ENCODE peak calls at places on chromosome X, in nine cellular contexts. L is breast epithelium, V is A549, P is gastrocnemius medialis, J is upper lobe of left lung, G is HCT116, O is H1, U is spleen, S is ovary. T is an unnamed sample. For H3K9me3, the result is how much of the 10 kb centered on the place peaks cover.

GRCh38 chrX:110086916-110087484 is 84.1 kb downstream of the TMEM164 start:
- DNase-seq in V (peak), G (peak), O (no peak), L (no peak), U (no peak), J (no peak), S (no peak), P (no peak), T (no peak)

GRCh38 chrX:16743604-16744325 is 24.4 kb downstream of the SYAP1 start:
- DNase-seq in V (no peak), J (no peak), U (no peak), O (no peak), P (no peak), S (no peak), L (no peak), G (no peak), T (no peak)

GRCh38 chrX:49273181-49273727 is 3.7 kb downstream of the PPP1R3F start:
- DNase-seq in P (no peak), O (no peak), L (no peak), U (peak), J (no peak), S (no peak), G (no peak), V (no peak), T (no peak)

GRCh38 chrX:129493643-129494042 is 29.6 kb downstream of the SMARCA1 start:
- DNase-seq in O (no peak), L (no peak), V (no peak), U (no peak), G (no peak), S (no peak), J (no peak), P (no peak), T (no peak)

GRCh38 chrX:78327370-78328048 is at the start of gene CYSLTR1:
- DNase-seq in V (no peak), U (no peak), S (no peak), P (no peak), L (no peak), O (no peak), J (no peak), G (no peak), T (no peak)

GRCh38 chrX:155611302-155611701 is 1.4 kb downstream of the TMLHE start:
- DNase-seq in P (no peak), J (no peak), S (no peak), O (no peak), V (no peak), U (no peak), G (no peak), L (no peak), T (no peak)

GRCh38 chrX:116198810-116199209 is 28.3 kb downstream of the AGTR2 start:
- DNase-seq in G (no peak), L (no peak), J (no peak), S (no peak), V (no peak), P (no peak), O (no peak), U (no peak), T (no peak)

GRCh38 chrX:154298312-154298711 is 2.7 kb downstream of the TKTL1 start:
- DNase-seq in J (no peak), S (no peak), L (no peak), V (no peak), P (no peak), U (peak), G (no peak), O (no peak), T (no peak)

GRCh38 chrX:9785944-9786741 is at the start of gene SHROOM2:
- DNase-seq in S (peak), G (no peak), L (no peak), V (no peak), J (peak), O (no peak), U (peak), P (no peak), T (no peak)

GRCh38 chrX:53320543-53321215 is 39.3 kb upstream of the IQSEC2 start:
- DNase-seq in S (peak), J (peak), U (peak), V (no peak), L (no peak), O (no peak), G (no peak), P (peak), T (no peak)

GRCh38 chrX:10582215-10582733 is 38.1 kb downstream of the MID1 start:
- DNase-seq in O (no peak), L (no peak), P (no peak), J (no peak), U (no peak), V (no peak), G (peak), S (no peak), T (no peak)

GRCh38 chrX:69163936-69164741 is 1.1 kb downstream of the PJA1 start:
- DNase-seq in V (no peak), S (peak), P (no peak), J (peak), L (no peak), G (no peak), O (no peak), U (peak), T (peak)

GRCh38 chrX:23937100-23937499 is 29.3 kb downstream of the CXorf58 start:
- DNase-seq in U (no peak), P (no peak), L (no peak), S (no peak), J (no peak), V (no peak), O (no peak), G (no peak), T (no peak)

DNA sequence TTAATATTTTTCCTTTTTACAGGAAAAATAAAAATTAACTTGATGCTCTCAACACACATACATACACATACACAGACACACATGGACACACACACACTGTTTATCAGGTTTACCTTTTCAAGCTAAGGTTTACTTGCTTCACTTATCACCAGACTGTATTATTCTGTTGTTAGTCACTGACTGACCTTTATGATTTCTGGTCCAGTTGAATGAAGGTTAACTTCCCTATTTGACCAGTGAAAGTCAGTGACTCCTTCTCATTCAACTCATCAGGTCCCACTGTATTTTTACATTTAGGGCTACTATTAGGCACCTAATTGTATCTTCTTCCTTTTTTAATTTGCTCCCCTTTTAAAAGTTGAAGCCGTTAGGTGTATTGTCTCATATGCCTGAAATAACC is 16.0 kb downstream of the DIAPH2 start:
- DNase-seq in V (no peak), U (no peak), O (no peak), P (no peak), G (no peak), J (no peak), L (no peak), S (no peak), T (no peak)
- TF ChIP-seq POLR2A in V (no peak), U (no peak), O (no peak), P (no peak), G (no peak), J (no peak), L (no peak), S (no peak), T (no peak)

DNA sequence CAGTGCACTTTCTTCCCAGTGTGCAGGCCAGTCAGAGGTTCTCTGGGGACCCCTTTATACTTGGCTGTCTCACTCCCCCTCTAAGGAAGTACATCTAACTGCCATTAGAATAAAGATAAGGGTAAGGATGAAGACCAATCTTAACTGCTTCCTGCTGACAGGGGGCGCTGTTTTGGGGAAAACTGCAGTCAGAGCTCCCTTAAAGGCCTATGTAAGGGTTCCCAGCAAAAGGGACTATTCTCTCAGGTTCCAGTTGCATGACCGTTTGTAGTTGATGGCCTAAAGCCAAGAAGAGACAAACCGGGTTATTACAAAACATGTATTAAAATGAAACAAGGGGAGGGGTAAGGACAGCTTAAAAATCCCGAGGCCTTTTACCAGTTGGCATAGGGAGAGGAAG is 115.6 kb upstream of the SPIN4 start:
- DNase-seq in G (no peak), J (no peak), S (no peak), U (no peak), O (no peak), V (no peak), L (no peak), P (no peak), T (no peak)
- H3K9me3 ChIP-seq in G (under half), J (under half), S (under half), U (under half), O (under half), V (under half), L (under half), P (under half), T (under half)

DNA sequence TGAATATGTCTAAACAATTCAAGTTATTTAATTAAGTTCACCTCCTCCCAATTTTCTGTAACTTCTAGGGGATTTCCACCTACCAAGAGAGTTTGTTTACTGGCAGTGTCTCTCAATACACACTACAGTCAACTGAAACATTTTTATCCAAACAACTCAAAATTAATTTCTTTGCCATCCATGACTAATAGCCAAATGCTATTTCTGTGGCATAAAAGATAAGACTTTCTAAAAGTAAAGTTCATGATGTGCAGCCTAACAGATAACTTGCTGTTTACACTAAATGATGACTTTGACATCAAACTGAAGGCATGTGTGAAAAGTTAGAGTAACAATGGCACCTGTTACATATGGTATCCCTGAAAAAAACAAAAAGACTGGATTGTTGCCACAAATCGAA is 7.3 kb downstream of the TAB3 start:
- DNase-seq in V (no peak), G (no peak), S (no peak), J (no peak), P (no peak), L (no peak), O (no peak), U (no peak), T (no peak)
- TF ChIP-seq POLR2A in V (no peak), G (no peak), S (no peak), J (no peak), P (no peak), L (no peak), O (no peak), U (no peak), T (no peak)

DNA sequence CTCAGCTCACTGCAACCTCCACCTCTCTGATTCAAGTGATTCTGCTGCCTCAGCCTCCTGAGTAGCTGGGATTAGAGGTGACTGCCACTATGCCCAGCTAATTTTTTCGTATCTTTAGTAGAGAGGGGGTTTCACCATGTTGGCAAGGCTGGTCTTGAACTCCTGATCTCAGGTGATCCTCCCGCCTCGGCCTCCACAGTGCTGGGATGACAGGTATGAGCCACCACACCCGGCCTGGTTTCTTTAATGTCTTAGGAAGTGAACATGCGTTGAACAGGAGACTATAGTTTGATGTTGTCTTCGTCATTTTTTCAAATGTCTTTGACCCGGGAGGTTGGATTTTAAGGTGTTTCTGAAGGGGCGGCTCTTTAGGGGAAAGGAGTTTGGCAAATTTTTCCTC is 91.0 kb downstream of the DHRSX start:
- DNase-seq in U (no peak), P (no peak), S (no peak), L (no peak), O (no peak), G (no peak), J (no peak), V (no peak), T (no peak)
- H3K9me3 ChIP-seq in U (under half), P (under half), S (under half), L (under half), O (under half), G (under half), J (under half), V (under half), T (under half)

GRCh38 chrX:12979011-12979629 is 4.2 kb downstream of the TMSB4X start:
- DNase-seq in G (no peak), L (no peak), J (no peak), O (no peak), P (no peak), U (no peak), V (no peak), S (no peak), T (no peak)
- TF ChIP-seq POLR2A in G (no peak), L (no peak), J (no peak), O (no peak), P (no peak), U (no peak), V (no peak), S (no peak), T (no peak)

T was measured in vagina.